ENCODE peak calls at places on chromosomes 11 and 22, in four cellular contexts. M is keratinocyte, N is adrenal gland, V is adipocyte. Z is an unnamed sample.

GRCh38 chr22:47143249-47143938 is 380.9 kb downstream of the TBC1D22A start:
- DNase-seq in M (no peak), N (no peak), V (no peak), Z (no peak)

GRCh38 chr11:59802639-59803176 is 7.9 kb downstream of the MRPL16 start:
- DNase-seq in M (no peak), N (no peak), V (peak; percentile 86), Z (peak; percentile 13)

GRCh38 chr22:33853200-33854097 is 66.8 kb downstream of the LARGE1 start:
- DNase-seq in M (no peak), N (peak; percentile 93), V (peak; percentile 90), Z (no peak)

GRCh38 chr11:44693654-44694119 is 33.1 kb upstream of the TSPAN18 start:
- DNase-seq in M (no peak), N (peak; percentile 73), V (no peak), Z (no peak)

GRCh38 chr22:46890819-46891218 is 128.4 kb downstream of the TBC1D22A start:
- DNase-seq in M (no peak), N (no peak), V (no peak), Z (no peak)

GRCh38 chr22:28742562-28742962 is 723 bp downstream of the HSCB start:
- DNase-seq in M (peak; percentile 71), N (no peak), V (no peak), Z (no peak)

GRCh38 chr22:44210721-44211120 is 30.0 kb downstream of the PARVG start:
- DNase-seq in M (no peak), N (no peak), V (peak; percentile 44), Z (no peak)

GRCh38 chr11:45737056-45737455 is 67.9 kb upstream of the SLC35C1 start:
- DNase-seq in M (peak; percentile 36), N (no peak), V (no peak), Z (no peak)

GRCh38 chr11:78195917-78196545 is 7.3 kb downstream of the USP35 start:
- DNase-seq in M (no peak), N (no peak), V (no peak), Z (no peak)

GRCh38 chr11:66090288-66090687 is 20.2 kb downstream of the PACS1 start:
- DNase-seq in M (no peak), N (no peak), V (no peak), Z (no peak)

GRCh38 chr11:12706531-12707499 is 32.6 kb downstream of the TEAD1 start:
- DNase-seq in M (no peak), N (peak; percentile 67), V (no peak), Z (no peak)

GRCh38 chr22:43174941-43175531 is 11.9 kb downstream of the TTLL12 start:
- DNase-seq in M (no peak), N (no peak), V (no peak), Z (no peak)

GRCh38 chr11:116720895-116721294 is 51.9 kb downstream of the BUD13 start:
- DNase-seq in M (no peak), N (no peak), V (no peak), Z (no peak)

GRCh38 chr11:129392995-129393394 is 17.3 kb downstream of the BARX2 start:
- DNase-seq in M (no peak), N (no peak), V (no peak), Z (no peak)

GRCh38 chr11:78801161-78801884 is 226.7 kb upstream of the NARS2 start:
- DNase-seq in M (peak; percentile 45), N (peak; percentile 76), V (peak; percentile 96), Z (no peak)

GRCh38 chr22:21936151-21936778 is 16.4 kb downstream of the PPM1F start:
- DNase-seq in M (no peak), N (peak; percentile 73), V (peak; percentile 20), Z (no peak)

GRCh38 chr11:115182282-115182952 is 321.8 kb downstream of the CADM1 start:
- DNase-seq in M (no peak), N (no peak), V (no peak), Z (no peak)

GRCh38 chr22:18000441-18001039 is 23.8 kb downstream of the MICAL3 start:
- DNase-seq in M (no peak), N (no peak), V (peak; percentile 52), Z (peak; percentile 39)

GRCh38 chr11:94715225-94715624 is 52.9 kb upstream of the AMOTL1 start:
- DNase-seq in M (no peak), N (no peak), V (no peak), Z (no peak)

GRCh38 chr11:7974668-7975067 is 9.4 kb upstream of the NLRP10 start:
- DNase-seq in M (no peak), N (no peak), V (no peak), Z (no peak)

GRCh38 chr11:44016546-44017442 is 31.0 kb upstream of the ACCSL start:
- DNase-seq in M (no peak), N (peak; percentile 42), V (no peak), Z (no peak)

GRCh38 chr11:109728056-109728455 is 306.1 kb downstream of the C11orf87 start:
- DNase-seq in M (no peak), N (no peak), V (no peak), Z (no peak)

GRCh38 chr11:128323381-128323780 is 264.0 kb downstream of the ETS1 start:
- DNase-seq in M (no peak), N (no peak), V (peak; percentile 43), Z (no peak)

GRCh38 chr22:29478326-29479276 is 1.4 kb upstream of the NEFH start:
- DNase-seq in M (no peak), N (peak; percentile 68), V (peak; percentile 50), Z (peak; percentile 18)

GRCh38 chr11:44823920-44824704 is 97.3 kb downstream of the TSPAN18 start:
- DNase-seq in M (no peak), N (no peak), V (no peak), Z (no peak)

GRCh38 chr11:5689551-5689983 is at the start of gene TRIM22:
- DNase-seq in M (no peak), N (no peak), V (peak; percentile 75), Z (no peak)

GRCh38 chr22:37313376-37314314 is 31.3 kb downstream of the CYTH4 start:
- DNase-seq in M (no peak), N (no peak), V (no peak), Z (no peak)

GRCh38 chr11:72125956-72126355 is 9.6 kb upstream of the FOLR3 start:
- DNase-seq in M (no peak), N (no peak), V (no peak), Z (no peak)

GRCh38 chr11:91932151-91932821 is 292.3 kb upstream of the FAT3 start:
- DNase-seq in M (no peak), N (peak; percentile 55), V (no peak), Z (no peak)

GRCh38 chr11:61890536-61891330 is 612 bp downstream of the FADS3 start:
- DNase-seq in M (no peak), N (peak; percentile 89), V (peak; percentile 85), Z (no peak)

GRCh38 chr11:6520265-6520664 is 23.2 kb downstream of the DNHD1 start:
- DNase-seq in M (no peak), N (no peak), V (no peak), Z (no peak)

GRCh38 chr22:24409707-24410106 is 17.7 kb upstream of the ADORA2A start:
- DNase-seq in M (no peak), N (peak; percentile 76), V (no peak), Z (no peak)

GRCh38 chr11:116503216-116504160 is 269.3 kb downstream of the BUD13 start:
- DNase-seq in M (no peak), N (no peak), V (no peak), Z (no peak)

GRCh38 chr22:40498454-40499186 is 128.2 kb downstream of the SGSM3 start:
- DNase-seq in M (peak; percentile 93), N (no peak), V (peak; percentile 69), Z (no peak)

GRCh38 chr11:43359432-43359818 is 705 bp downstream of the TTC17 start:
- DNase-seq in M (no peak), N (peak; percentile 56), V (peak; percentile 62), Z (no peak)

GRCh38 chr11:105168457-105168856 is 28.9 kb upstream of the CARD18 start:
- DNase-seq in M (no peak), N (no peak), V (no peak), Z (no peak)

GRCh38 chr22:48826546-48826945 is 1001.1 kb downstream of the BRD1 start:
- DNase-seq in M (no peak), N (no peak), V (no peak), Z (no peak)
- H3K9me3 ChIP-seq in M (peaks cover 15% of the 10 kb centered on the region), N (no peaks in the 10 kb centered on the region), V (peaks cover 3% of the 10 kb centered on the region), Z (no peaks in the 10 kb centered on the region)

GRCh38 chr22:38792833-38793232 is 1.1 kb downstream of the DNAL4 start:
- DNase-seq in M (no peak), N (no peak), V (peak; percentile 21), Z (no peak)
- H3K9me3 ChIP-seq in M (no peaks in the 10 kb centered on the region), N (no peaks in the 10 kb centered on the region), V (no peaks in the 10 kb centered on the region), Z (no peaks in the 10 kb centered on the region)

GRCh38 chr11:103183981-103184592 is 74.9 kb downstream of the DYNC2H1 start:
- DNase-seq in M (no peak), N (no peak), V (peak; percentile 0), Z (no peak)
- H3K9me3 ChIP-seq in M (no peaks in the 10 kb centered on the region), N (no peaks in the 10 kb centered on the region), V (no peaks in the 10 kb centered on the region), Z (no peaks in the 10 kb centered on the region)

GRCh38 chr11:70745451-70745850 is 347.1 kb downstream of the CTTN start:
- DNase-seq in M (no peak), N (no peak), V (no peak), Z (no peak)
- H3K9me3 ChIP-seq in M (peaks cover 18% of the 10 kb centered on the region), N (peaks cover 5% of the 10 kb centered on the region), V (peaks cover 15% of the 10 kb centered on the region), Z (no peaks in the 10 kb centered on the region)

GRCh38 chr11:1177771-1178090 is 20.0 kb downstream of the MUC5AC start:
- DNase-seq in M (no peak), N (no peak), V (no peak), Z (no peak)
- H3K9me3 ChIP-seq in M (peaks cover 25% of the 10 kb centered on the region), N (no peaks in the 10 kb centered on the region), V (no peaks in the 10 kb centered on the region), Z (no peaks in the 10 kb centered on the region)

GRCh38 chr22:25508161-25508560 is 56.3 kb upstream of the GRK3 start:
- DNase-seq in M (no peak), N (no peak), V (no peak), Z (no peak)
- H3K9me3 ChIP-seq in M (no peaks in the 10 kb centered on the region), N (no peaks in the 10 kb centered on the region), V (peaks cover 3% of the 10 kb centered on the region), Z (no peaks in the 10 kb centered on the region)

GRCh38 chr11:16685914-16686313 is 52.5 kb upstream of the C11orf58 start:
- DNase-seq in M (no peak), N (no peak), V (no peak), Z (no peak)
- H3K9me3 ChIP-seq in M (no peaks in the 10 kb centered on the region), N (no peaks in the 10 kb centered on the region), V (no peaks in the 10 kb centered on the region), Z (no peaks in the 10 kb centered on the region)

Z was measured in T-helper 17 cell.